ENCODE peak calls at places on chromosomes 7 and 10, in six cellular contexts. M is HepG2, P is tibial nerve, A is heart right ventricle, O is endothelial cell of umbilical vein, G is hepatocyte. U is an unnamed sample.

GRCh38 chr7:43602271-43602670 is 19.4 kb downstream of the STK17A start:
- DNase-seq in M (no peak), P (no peak), A (no peak), O (no peak), G (no peak), U (no peak)

GRCh38 chr7:55641811-55642210 is 69.5 kb upstream of the VOPP1 start:
- DNase-seq in M (no peak), P (no peak), A (no peak), O (peak), G (no peak), U (no peak)

GRCh38 chr10:129741978-129742741 is 221.9 kb downstream of the EBF3 start:
- DNase-seq in M (no peak), P (no peak), A (no peak), O (no peak), G (no peak), U (no peak)

GRCh38 chr7:16260236-16260728 is 161.1 kb downstream of the CRPPA start:
- DNase-seq in M (no peak), P (no peak), A (no peak), O (no peak), G (no peak), U (no peak)

GRCh38 chr7:12788591-12788990 is 101.2 kb downstream of the ARL4A start:
- DNase-seq in M (no peak), P (no peak), A (no peak), O (no peak), G (no peak), U (no peak)

GRCh38 chr10:78438094-78438906 is 404.6 kb downstream of the RPS24 start:
- DNase-seq in M (peak), P (no peak), A (no peak), O (no peak), G (no peak), U (no peak)

GRCh38 chr10:82558208-82558607 is 683.2 kb downstream of the NRG3 start:
- DNase-seq in M (no peak), P (no peak), A (no peak), O (peak), G (peak), U (no peak)

GRCh38 chr7:124480074-124480820 is 285.3 kb downstream of the GPR37 start:
- DNase-seq in M (no peak), P (no peak), A (no peak), O (no peak), G (no peak), U (no peak)

GRCh38 chr10:73182568-73182967 is 14.6 kb downstream of the FAM149B1 start:
- DNase-seq in M (no peak), P (no peak), A (no peak), O (peak), G (peak), U (no peak)

GRCh38 chr10:99775850-99776249 is 6.6 kb upstream of the ABCC2 start:
- DNase-seq in M (peak), P (no peak), A (no peak), O (peak), G (peak), U (no peak)

GRCh38 chr7:68805159-68805558 is 793.1 kb upstream of the AUTS2 start:
- DNase-seq in M (no peak), P (no peak), A (no peak), O (no peak), G (no peak), U (no peak)

GRCh38 chr7:129646369-129647021 is 35.0 kb downstream of the NRF1 start:
- DNase-seq in M (no peak), P (no peak), A (no peak), O (no peak), G (no peak), U (no peak)

GRCh38 chr7:130096243-130096827 is 26.0 kb downstream of the KLHDC10 start:
- DNase-seq in M (no peak), P (no peak), A (no peak), O (no peak), G (no peak), U (no peak)

GRCh38 chr7:111006691-111007090 is 84.2 kb upstream of the LRRN3 start:
- DNase-seq in M (no peak), P (no peak), A (no peak), O (no peak), G (no peak), U (no peak)

GRCh38 chr10:73744690-73744994 is 470 bp downstream of the SEC24C start:
- DNase-seq in M (peak), P (peak), A (no peak), O (no peak), G (peak), U (no peak)

GRCh38 chr10:42111661-42112330 is 526.6 kb downstream of the ZNF33B start:
- DNase-seq in M (no peak), P (no peak), A (no peak), O (no peak), G (no peak), U (no peak)
- H3K27ac ChIP-seq in M (no peak), P (no peak), A (no peak), O (no peak), G (no peak), U (no peak)

GRCh38 chr10:49178489-49179471 is 9.4 kb downstream of the TMEM273 start:
- DNase-seq in M (no peak), P (no peak), A (no peak), O (no peak), G (no peak), U (no peak)

GRCh38 chr10:49175587-49176309 is 12.4 kb downstream of the TMEM273 start:
- DNase-seq in M (no peak), P (no peak), A (no peak), O (no peak), G (no peak), U (no peak)

GRCh38 chr10:49176310-49177268 is 11.6 kb downstream of the TMEM273 start:
- DNase-seq in M (no peak), P (no peak), A (peak), O (no peak), G (no peak), U (no peak)

GRCh38 chr10:49179699-49180511 is 8.3 kb downstream of the TMEM273 start:
- DNase-seq in M (no peak), P (no peak), A (no peak), O (no peak), G (no peak), U (no peak)

GRCh38 chr10:49177391-49178355 is 10.5 kb downstream of the TMEM273 start:
- DNase-seq in M (peak), P (no peak), A (peak), O (peak), G (peak), U (no peak)
- H3K27ac ChIP-seq in M (no peak), P (peak), A (peak), O (peak), G (peak), U (peak)

GRCh38 chr10:52215745-52216361 is 98.2 kb upstream of the DKK1 start:
- DNase-seq in M (peak), P (no peak), A (no peak), O (peak), G (peak), U (no peak)

GRCh38 chr10:52212802-52213510 is 101.1 kb upstream of the DKK1 start:
- DNase-seq in M (peak), P (no peak), A (no peak), O (no peak), G (no peak), U (no peak)

GRCh38 chr10:52213511-52213831 is 100.6 kb upstream of the DKK1 start:
- DNase-seq in M (peak), P (no peak), A (no peak), O (no peak), G (peak), U (no peak)

GRCh38 chr10:52217531-52217930 is 96.5 kb upstream of the DKK1 start:
- DNase-seq in M (no peak), P (no peak), A (no peak), O (no peak), G (no peak), U (no peak)

DNA sequence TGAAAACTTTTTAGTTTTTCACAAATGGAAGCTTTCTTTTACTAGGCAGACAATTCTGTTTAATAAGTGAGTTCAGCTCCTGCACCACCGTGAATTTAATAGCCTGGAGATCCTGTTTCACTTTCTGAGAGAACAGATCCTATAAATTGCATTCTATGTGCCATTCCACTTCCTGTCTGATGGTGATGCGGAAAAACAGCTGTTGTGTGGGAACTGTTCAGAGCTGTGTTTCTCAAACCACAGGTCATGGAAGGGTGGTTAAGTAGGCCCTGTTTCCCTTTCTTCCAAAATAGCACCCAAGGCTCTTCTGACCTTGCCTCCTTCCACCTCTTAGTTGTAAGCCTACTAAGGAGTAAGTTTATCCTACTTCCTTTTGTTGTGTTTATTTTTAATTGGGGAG is 97.2 kb upstream of the DKK1 start:
- DNase-seq in M (no peak), P (no peak), A (no peak), O (peak), G (peak), U (no peak)
- H3K27ac ChIP-seq in M (no peak), P (no peak), A (no peak), O (peak), G (no peak), U (no peak)

GRCh38 chr10:110413903-110414562 is 83.7 kb upstream of the DUSP5 start:
- DNase-seq in M (no peak), P (no peak), A (no peak), O (no peak), G (no peak), U (no peak)

GRCh38 chr10:110414563-110415309 is 83.0 kb upstream of the DUSP5 start:
- DNase-seq in M (peak), P (no peak), A (no peak), O (no peak), G (no peak), U (no peak)

GRCh38 chr10:110416776-110417732 is 80.7 kb upstream of the DUSP5 start:
- DNase-seq in M (no peak), P (no peak), A (no peak), O (no peak), G (no peak), U (no peak)

GRCh38 chr10:110413049-110413783 is 84.5 kb upstream of the DUSP5 start:
- DNase-seq in M (no peak), P (no peak), A (no peak), O (no peak), G (no peak), U (no peak)

DNA sequence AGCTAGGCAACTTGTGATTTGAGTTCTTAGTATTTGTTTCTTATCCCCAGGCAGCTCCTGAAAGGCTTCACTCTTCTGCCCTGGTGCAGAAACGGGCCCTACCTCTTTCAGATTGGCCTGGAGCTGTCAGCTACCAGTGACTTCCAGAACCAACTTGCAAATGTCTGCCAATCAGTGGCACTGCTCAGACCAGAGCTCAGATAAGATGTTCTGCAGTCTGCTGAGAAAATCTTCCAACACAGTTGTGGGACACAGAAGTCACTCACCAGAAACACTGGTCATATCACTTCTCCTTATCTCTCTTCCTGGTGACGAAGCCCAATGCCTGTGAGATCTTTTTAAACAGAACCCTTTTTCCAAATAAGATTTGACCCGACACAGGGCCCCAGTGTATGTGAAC is 81.9 kb upstream of the DUSP5 start:
- DNase-seq in M (no peak), P (no peak), A (no peak), O (no peak), G (no peak), U (no peak)
- H3K27ac ChIP-seq in M (no peak), P (no peak), A (peak), O (no peak), G (peak), U (no peak)

GRCh38 chr7:81725003-81725402 is 44.8 kb downstream of the HGF start:
- DNase-seq in M (no peak), P (no peak), A (no peak), O (no peak), G (no peak), U (no peak)
- H3K27ac ChIP-seq in M (no peak), P (no peak), A (no peak), O (no peak), G (no peak), U (no peak)

U was measured in substantia nigra.